ENCODE peak calls at places on chromosomes 7 and 10, in five cellular contexts. One of them, this sample, is unnamed.

GRCh38 chr7:79282882-79283602 is 170.4 kb downstream of the MAGI2 start:
- DNase-seq in CD4-positive, CD25-positive, alpha-beta regulatory T cell: no peak
- DNase-seq in fibroblast of lung: peak
- DNase-seq in upper lobe of right lung: no peak
- DNase-seq in sigmoid colon: no peak
- DNase-seq in this sample: no peak

GRCh38 chr7:21354284-21354683 is 73.6 kb upstream of the SP4 start:
- DNase-seq in CD4-positive, CD25-positive, alpha-beta regulatory T cell: no peak
- DNase-seq in fibroblast of lung: no peak
- DNase-seq in upper lobe of right lung: no peak
- DNase-seq in sigmoid colon: no peak
- DNase-seq in this sample: no peak

GRCh38 chr10:35934637-35934995 is 292.5 kb upstream of the FZD8 start:
- DNase-seq in CD4-positive, CD25-positive, alpha-beta regulatory T cell: no peak
- DNase-seq in fibroblast of lung: no peak
- DNase-seq in upper lobe of right lung: no peak
- DNase-seq in sigmoid colon: no peak
- DNase-seq in this sample: no peak

GRCh38 chr7:105102557-105103352 is 88.8 kb downstream of the KMT2E start:
- DNase-seq in CD4-positive, CD25-positive, alpha-beta regulatory T cell: no peak
- DNase-seq in fibroblast of lung: no peak
- DNase-seq in upper lobe of right lung: no peak
- DNase-seq in sigmoid colon: no peak
- DNase-seq in this sample: no peak

GRCh38 chr10:4407783-4408182 is 418.2 kb upstream of the AKR1E2 start:
- DNase-seq in CD4-positive, CD25-positive, alpha-beta regulatory T cell: no peak
- DNase-seq in fibroblast of lung: peak
- DNase-seq in upper lobe of right lung: no peak
- DNase-seq in sigmoid colon: no peak
- DNase-seq in this sample: no peak

GRCh38 chr7:13042605-13043236 is 355.3 kb downstream of the ARL4A start:
- DNase-seq in CD4-positive, CD25-positive, alpha-beta regulatory T cell: no peak
- DNase-seq in fibroblast of lung: no peak
- DNase-seq in upper lobe of right lung: no peak
- DNase-seq in sigmoid colon: no peak
- DNase-seq in this sample: no peak

GRCh38 chr7:1716263-1717094 is 46.4 kb downstream of the ELFN1 start:
- DNase-seq in CD4-positive, CD25-positive, alpha-beta regulatory T cell: no peak
- DNase-seq in fibroblast of lung: peak
- DNase-seq in upper lobe of right lung: no peak
- DNase-seq in sigmoid colon: no peak
- DNase-seq in this sample: no peak

GRCh38 chr7:34277801-34278195 is 372.5 kb downstream of the BMPER start:
- DNase-seq in CD4-positive, CD25-positive, alpha-beta regulatory T cell: no peak
- DNase-seq in fibroblast of lung: no peak
- DNase-seq in upper lobe of right lung: no peak
- DNase-seq in sigmoid colon: no peak
- DNase-seq in this sample: no peak

GRCh38 chr10:117126034-117126433 is 12.0 kb downstream of the VAX1 start:
- DNase-seq in CD4-positive, CD25-positive, alpha-beta regulatory T cell: no peak
- DNase-seq in fibroblast of lung: no peak
- DNase-seq in upper lobe of right lung: no peak
- DNase-seq in sigmoid colon: no peak
- DNase-seq in this sample: no peak

GRCh38 chr7:129783097-129783919 is 169.5 kb downstream of the UBE2H start:
- DNase-seq in CD4-positive, CD25-positive, alpha-beta regulatory T cell: no peak
- DNase-seq in fibroblast of lung: no peak
- DNase-seq in upper lobe of right lung: no peak
- DNase-seq in sigmoid colon: no peak
- DNase-seq in this sample: no peak

GRCh38 chr7:129782257-129783096 is 170.3 kb downstream of the UBE2H start:
- DNase-seq in CD4-positive, CD25-positive, alpha-beta regulatory T cell: peak
- DNase-seq in fibroblast of lung: no peak
- DNase-seq in upper lobe of right lung: no peak
- DNase-seq in sigmoid colon: no peak
- DNase-seq in this sample: peak

GRCh38 chr7:129781128-129781855 is 169.8 kb downstream of the NRF1 start:
- DNase-seq in CD4-positive, CD25-positive, alpha-beta regulatory T cell: peak
- DNase-seq in fibroblast of lung: no peak
- DNase-seq in upper lobe of right lung: no peak
- DNase-seq in sigmoid colon: no peak
- DNase-seq in this sample: peak

GRCh38 chr7:129780257-129781127 is 169.0 kb downstream of the NRF1 start:
- DNase-seq in CD4-positive, CD25-positive, alpha-beta regulatory T cell: peak
- DNase-seq in fibroblast of lung: no peak
- DNase-seq in upper lobe of right lung: peak
- DNase-seq in sigmoid colon: no peak
- DNase-seq in this sample: peak

GRCh38 chr7:129781856-129782256 is 170.3 kb downstream of the NRF1 start:
- DNase-seq in CD4-positive, CD25-positive, alpha-beta regulatory T cell: peak
- DNase-seq in fibroblast of lung: no peak
- DNase-seq in upper lobe of right lung: no peak
- DNase-seq in sigmoid colon: no peak
- DNase-seq in this sample: peak
- H3K4me3 ChIP-seq in CD4-positive, CD25-positive, alpha-beta regulatory T cell: no peak
- H3K4me3 ChIP-seq in fibroblast of lung: no peak
- H3K4me3 ChIP-seq in upper lobe of right lung: no peak
- H3K4me3 ChIP-seq in sigmoid colon: no peak
- H3K4me3 ChIP-seq in this sample: peak

DNA sequence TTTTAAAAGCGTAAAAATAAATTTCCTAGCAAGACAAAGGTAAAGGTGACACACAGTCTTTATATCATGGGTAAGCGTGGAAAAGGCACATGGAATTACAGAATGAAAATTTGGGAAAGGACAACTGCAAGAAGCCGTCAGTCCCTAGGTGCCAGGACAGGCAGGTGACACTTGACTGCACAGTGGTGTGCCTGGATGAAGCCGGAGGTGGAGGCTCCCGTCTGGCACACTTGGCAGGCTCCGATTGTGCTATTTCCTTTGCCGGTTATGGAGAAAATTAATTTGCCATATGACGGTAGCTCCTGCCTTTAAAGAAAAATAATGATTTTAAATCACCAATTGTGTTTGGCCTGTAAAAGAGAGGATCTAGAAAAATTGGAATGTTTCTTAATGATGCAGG is 56.4 kb upstream of the MGMT start:
- DNase-seq in CD4-positive, CD25-positive, alpha-beta regulatory T cell: no peak
- DNase-seq in fibroblast of lung: no peak
- DNase-seq in upper lobe of right lung: no peak
- DNase-seq in sigmoid colon: no peak
- DNase-seq in this sample: no peak
- H3K4me3 ChIP-seq in CD4-positive, CD25-positive, alpha-beta regulatory T cell: no peak
- H3K4me3 ChIP-seq in fibroblast of lung: no peak
- H3K4me3 ChIP-seq in upper lobe of right lung: no peak
- H3K4me3 ChIP-seq in sigmoid colon: no peak
- H3K4me3 ChIP-seq in this sample: no peak

GRCh38 chr7:131909151-131909768 is 352.8 kb upstream of the PODXL start:
- DNase-seq in CD4-positive, CD25-positive, alpha-beta regulatory T cell: no peak
- DNase-seq in fibroblast of lung: no peak
- DNase-seq in upper lobe of right lung: no peak
- DNase-seq in sigmoid colon: no peak
- DNase-seq in this sample: no peak
- H3K4me3 ChIP-seq in CD4-positive, CD25-positive, alpha-beta regulatory T cell: no peak
- H3K4me3 ChIP-seq in fibroblast of lung: no peak
- H3K4me3 ChIP-seq in upper lobe of right lung: no peak
- H3K4me3 ChIP-seq in sigmoid colon: no peak
- H3K4me3 ChIP-seq in this sample: peak

DNA sequence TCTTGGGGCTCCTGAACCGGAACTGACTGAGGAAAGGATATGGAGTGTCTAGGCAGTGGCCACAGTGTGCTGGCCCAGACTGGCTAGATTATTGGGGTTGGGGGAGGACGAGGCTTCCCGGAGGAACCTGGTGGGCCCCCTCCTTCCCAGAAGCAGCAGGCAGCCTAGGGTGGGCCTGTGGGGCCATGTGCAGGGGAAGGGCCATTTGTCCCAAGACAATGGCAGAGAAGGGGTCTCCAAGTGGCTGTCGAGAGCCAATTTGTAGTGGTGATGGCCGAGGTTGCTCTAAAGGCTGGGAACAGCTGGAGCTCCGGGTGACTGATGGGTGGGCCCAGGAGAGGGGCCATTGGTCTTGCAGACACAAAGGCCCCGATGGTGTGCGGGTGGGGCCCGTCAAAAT is 36.2 kb upstream of the PAX2 start:
- DNase-seq in CD4-positive, CD25-positive, alpha-beta regulatory T cell: no peak
- DNase-seq in fibroblast of lung: no peak
- DNase-seq in upper lobe of right lung: no peak
- DNase-seq in sigmoid colon: no peak
- DNase-seq in this sample: no peak
- H3K4me3 ChIP-seq in CD4-positive, CD25-positive, alpha-beta regulatory T cell: no peak
- H3K4me3 ChIP-seq in fibroblast of lung: no peak
- H3K4me3 ChIP-seq in upper lobe of right lung: no peak
- H3K4me3 ChIP-seq in sigmoid colon: no peak
- H3K4me3 ChIP-seq in this sample: no peak

GRCh38 chr10:103273026-103273425 is 3.9 kb upstream of the INA start:
- DNase-seq in CD4-positive, CD25-positive, alpha-beta regulatory T cell: no peak
- DNase-seq in fibroblast of lung: peak
- DNase-seq in upper lobe of right lung: no peak
- DNase-seq in sigmoid colon: no peak
- DNase-seq in this sample: no peak
- H3K4me3 ChIP-seq in CD4-positive, CD25-positive, alpha-beta regulatory T cell: no peak
- H3K4me3 ChIP-seq in fibroblast of lung: no peak
- H3K4me3 ChIP-seq in upper lobe of right lung: no peak
- H3K4me3 ChIP-seq in sigmoid colon: no peak
- H3K4me3 ChIP-seq in this sample: no peak

GRCh38 chr10:125034671-125035070 is 92.7 kb downstream of the ZRANB1 start:
- DNase-seq in CD4-positive, CD25-positive, alpha-beta regulatory T cell: no peak
- DNase-seq in fibroblast of lung: peak
- DNase-seq in upper lobe of right lung: no peak
- DNase-seq in sigmoid colon: no peak
- DNase-seq in this sample: no peak
- H3K4me3 ChIP-seq in CD4-positive, CD25-positive, alpha-beta regulatory T cell: no peak
- H3K4me3 ChIP-seq in fibroblast of lung: no peak
- H3K4me3 ChIP-seq in upper lobe of right lung: no peak
- H3K4me3 ChIP-seq in sigmoid colon: no peak
- H3K4me3 ChIP-seq in this sample: no peak

GRCh38 chr7:45923290-45923689 is 2.2 kb upstream of the IGFBP3 start:
- DNase-seq in CD4-positive, CD25-positive, alpha-beta regulatory T cell: peak
- DNase-seq in fibroblast of lung: peak
- DNase-seq in upper lobe of right lung: peak
- DNase-seq in sigmoid colon: peak
- DNase-seq in this sample: peak

GRCh38 chr7:45922810-45923209 is 1.7 kb upstream of the IGFBP3 start:
- DNase-seq in CD4-positive, CD25-positive, alpha-beta regulatory T cell: peak
- DNase-seq in fibroblast of lung: peak
- DNase-seq in upper lobe of right lung: no peak
- DNase-seq in sigmoid colon: no peak
- DNase-seq in this sample: no peak

GRCh38 chr7:45920543-45921380 is at the start of gene IGFBP3:
- DNase-seq in CD4-positive, CD25-positive, alpha-beta regulatory T cell: peak
- DNase-seq in fibroblast of lung: peak
- DNase-seq in upper lobe of right lung: peak
- DNase-seq in sigmoid colon: no peak
- DNase-seq in this sample: peak

GRCh38 chr7:45921381-45921698 is 268 bp upstream of the IGFBP3 start:
- DNase-seq in CD4-positive, CD25-positive, alpha-beta regulatory T cell: no peak
- DNase-seq in fibroblast of lung: no peak
- DNase-seq in upper lobe of right lung: no peak
- DNase-seq in sigmoid colon: no peak
- DNase-seq in this sample: no peak

DNA sequence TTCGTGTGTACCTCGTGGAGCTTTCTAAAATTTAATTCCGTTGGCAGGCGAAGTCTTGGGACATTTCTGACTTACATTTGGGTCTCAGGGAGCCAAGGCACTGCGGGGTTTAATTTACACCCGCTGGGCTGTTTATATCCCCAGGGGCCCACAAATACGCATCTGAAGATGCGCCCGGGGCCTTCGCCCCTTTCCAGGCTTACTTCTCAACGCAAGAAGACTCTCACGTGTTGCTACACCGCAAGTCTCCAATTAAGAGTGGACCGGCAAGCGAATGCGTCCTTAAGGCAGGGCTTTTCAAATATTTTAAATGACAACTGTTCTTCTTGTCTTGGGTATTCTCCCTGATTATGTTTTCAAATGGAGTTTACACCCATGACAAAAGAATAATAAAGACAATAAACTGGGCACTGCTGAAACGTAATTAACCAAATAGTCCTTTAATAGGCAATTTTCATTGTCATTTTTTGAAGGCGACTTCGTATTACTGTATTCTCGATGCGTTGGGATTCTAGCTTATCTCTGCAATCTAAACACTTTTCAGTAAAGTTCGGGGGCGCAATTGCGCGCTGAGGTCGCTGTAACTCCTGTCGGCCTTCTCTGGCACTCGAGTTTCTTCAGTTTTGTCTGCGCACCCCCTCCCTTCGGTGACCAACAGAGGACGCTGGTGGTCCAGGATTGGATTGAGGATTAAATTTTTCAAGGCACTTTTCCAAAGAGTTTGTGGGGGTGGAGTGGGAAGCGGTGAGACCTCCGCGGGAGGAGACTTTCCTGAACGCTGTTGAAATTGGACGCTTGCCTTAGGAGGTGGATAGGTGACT is 837 bp upstream of the IGFBP3 start:
- DNase-seq in CD4-positive, CD25-positive, alpha-beta regulatory T cell: no peak
- DNase-seq in fibroblast of lung: peak
- DNase-seq in upper lobe of right lung: no peak
- DNase-seq in sigmoid colon: no peak
- DNase-seq in this sample: peak
- H3K4me3 ChIP-seq in CD4-positive, CD25-positive, alpha-beta regulatory T cell: no peak
- H3K4me3 ChIP-seq in fibroblast of lung: peak
- H3K4me3 ChIP-seq in upper lobe of right lung: peak
- H3K4me3 ChIP-seq in sigmoid colon: peak
- H3K4me3 ChIP-seq in this sample: peak

GRCh38 chr10:101839002-101839401 is 4.6 kb downstream of the KCNIP2 start:
- DNase-seq in CD4-positive, CD25-positive, alpha-beta regulatory T cell: no peak
- DNase-seq in fibroblast of lung: no peak
- DNase-seq in upper lobe of right lung: no peak
- DNase-seq in sigmoid colon: no peak
- DNase-seq in this sample: no peak
- H3K4me3 ChIP-seq in CD4-positive, CD25-positive, alpha-beta regulatory T cell: no peak
- H3K4me3 ChIP-seq in fibroblast of lung: no peak
- H3K4me3 ChIP-seq in upper lobe of right lung: no peak
- H3K4me3 ChIP-seq in sigmoid colon: no peak
- H3K4me3 ChIP-seq in this sample: no peak

DNA sequence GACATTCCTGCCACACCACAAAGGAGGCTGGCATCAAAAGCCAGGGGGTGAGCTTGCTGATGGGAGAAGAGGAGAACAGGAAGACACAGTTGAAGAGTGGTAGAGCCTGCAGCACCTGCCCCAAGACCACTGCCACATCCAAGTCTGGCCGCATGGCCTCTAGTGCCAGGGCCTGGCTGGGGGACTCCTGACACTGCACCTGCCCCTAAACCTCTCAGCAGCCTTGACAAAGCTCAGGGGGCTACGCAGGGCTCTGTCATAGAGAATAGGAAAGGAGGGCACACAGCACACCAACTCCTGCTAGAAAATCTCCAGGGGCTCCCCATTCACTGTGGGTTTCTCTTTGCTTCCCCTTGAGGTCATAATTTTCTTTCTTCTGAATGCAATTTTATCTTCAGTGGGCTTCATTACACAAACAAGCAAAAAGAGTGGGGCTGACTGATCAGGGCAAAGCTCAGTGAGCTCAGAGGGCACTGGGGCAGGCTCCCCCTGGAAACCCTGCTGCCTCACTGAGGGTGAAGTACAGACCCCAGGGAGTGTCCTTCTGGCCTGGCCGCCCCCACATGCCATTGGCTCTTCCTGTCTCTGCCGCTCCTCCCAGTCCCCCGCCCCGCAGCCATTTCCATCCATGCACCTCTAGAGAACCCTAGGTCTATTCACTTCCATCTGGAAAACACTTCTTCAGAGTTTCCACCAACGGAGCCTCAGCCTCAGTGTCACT is 37.2 kb downstream of the VOPP1 start:
- DNase-seq in CD4-positive, CD25-positive, alpha-beta regulatory T cell: no peak
- DNase-seq in fibroblast of lung: no peak
- DNase-seq in upper lobe of right lung: no peak
- DNase-seq in sigmoid colon: no peak
- DNase-seq in this sample: no peak
- H3K4me3 ChIP-seq in CD4-positive, CD25-positive, alpha-beta regulatory T cell: peak
- H3K4me3 ChIP-seq in fibroblast of lung: no peak
- H3K4me3 ChIP-seq in upper lobe of right lung: no peak
- H3K4me3 ChIP-seq in sigmoid colon: no peak
- H3K4me3 ChIP-seq in this sample: no peak